ENCODE peak calls at places on chromosomes 1 and 21, in seven cellular contexts. O is RWPE1, P is B cell, Z is BJ, E is D721Med, U is upper lobe of right lung, W is Calu3. C is an unnamed sample.

GRCh38 chr1:159778266-159778665 is 2.5 kb upstream of the DUSP23 start:
- DNase-seq in E (no peak), P (no peak), O (no peak), W (no peak), Z (no peak), U (no peak), C (no peak)

GRCh38 chr1:186871784-186872183 is 43.0 kb downstream of the PLA2G4A start:
- DNase-seq in O (no peak), Z (no peak), P (no peak), W (no peak), U (no peak), E (no peak), C (no peak)

GRCh38 chr1:29398431-29398830 is 162.1 kb downstream of the PTPRU start:
- DNase-seq in U (no peak), E (no peak), Z (no peak), O (peak; percentile 52), P (no peak), W (peak; percentile 39), C (no peak)

GRCh38 chr1:93816970-93817738 is 61.9 kb downstream of the DNTTIP2 start:
- DNase-seq in O (no peak), E (no peak), W (no peak), Z (no peak), U (no peak), P (no peak), C (no peak)

GRCh38 chr1:2585318-2586092 is 1.1 kb upstream of the PRXL2B start:
- DNase-seq in O (peak; percentile 23), Z (no peak), U (peak; percentile 88), W (peak; percentile 56), P (peak; percentile 86), E (no peak), C (peak; percentile 78)

GRCh38 chr1:6099787-6100765 is 54.4 kb downstream of the KCNAB2 start:
- DNase-seq in U (peak; percentile 63), E (no peak), Z (no peak), P (no peak), O (peak; percentile 47), W (peak; percentile 33), C (no peak)

GRCh38 chr1:151805066-151805820 is at the start of gene LINGO4:
- DNase-seq in E (no peak), Z (no peak), P (no peak), U (no peak), W (no peak), O (no peak), C (no peak)

GRCh38 chr1:180178511-180179161 is 24.0 kb downstream of the QSOX1 start:
- DNase-seq in U (peak; percentile 78), Z (no peak), E (peak; percentile 94), P (peak; percentile 67), O (peak; percentile 59), W (peak; percentile 86), C (peak; percentile 69)

GRCh38 chr1:92786298-92786901 is 1.5 kb upstream of the EVI5 start:
- DNase-seq in W (no peak), Z (no peak), O (no peak), P (no peak), U (no peak), E (no peak), C (no peak)

GRCh38 chr21:44258056-44258725 is 3.5 kb downstream of the DNMT3L start:
- DNase-seq in Z (no peak), W (no peak), P (no peak), O (no peak), E (no peak), U (no peak), C (no peak)

GRCh38 chr1:229156819-229157218 is 114.1 kb upstream of the RAB4A start:
- DNase-seq in U (no peak), Z (no peak), P (no peak), W (peak; percentile 38), E (no peak), O (peak; percentile 38), C (peak; percentile 60)

GRCh38 chr21:42291751-42292562 is 23.3 kb downstream of the TFF3 start:
- DNase-seq in W (no peak), E (no peak), U (no peak), O (no peak), P (no peak), Z (no peak), C (no peak)

GRCh38 chr1:227065311-227065710 is 125.2 kb downstream of the COQ8A start:
- DNase-seq in U (no peak), O (no peak), E (no peak), Z (no peak), W (no peak), P (no peak), C (no peak)

GRCh38 chr1:19311503-19311930 is 427 bp downstream of the AKR7A2 start:
- DNase-seq in O (no peak), E (no peak), W (peak; percentile 21), P (peak; percentile 23), Z (no peak), U (no peak), C (peak; percentile 25)

GRCh38 chr1:187744665-187745064 is 915.9 kb downstream of the PLA2G4A start:
- DNase-seq in E (no peak), U (no peak), Z (no peak), O (no peak), W (no peak), P (no peak), C (no peak)

GRCh38 chr1:212774584-212774983 is 17.0 kb downstream of the NSL1 start:
- DNase-seq in U (no peak), E (no peak), P (no peak), Z (no peak), O (no peak), W (no peak), C (no peak)

GRCh38 chr1:156152628-156153027 is 757 bp upstream of the SEMA4A start:
- DNase-seq in O (no peak), E (no peak), W (no peak), Z (no peak), P (no peak), U (no peak), C (no peak)

GRCh38 chr1:150836129-150836773 is 28.2 kb upstream of the CTSK start:
- DNase-seq in U (no peak), P (no peak), W (no peak), E (no peak), O (no peak), Z (no peak), C (peak; percentile 9)

GRCh38 chr1:59020151-59020997 is 236.5 kb upstream of the JUN start:
- DNase-seq in W (peak; percentile 40), P (peak; percentile 82), E (no peak), U (no peak), O (peak; percentile 73), Z (peak; percentile 36), C (peak; percentile 60)

GRCh38 chr1:62784509-62785365 is 805 bp downstream of the ATG4C start:
- DNase-seq in Z (no peak), W (no peak), O (peak; percentile 57), U (no peak), E (no peak), P (no peak), C (no peak)

GRCh38 chr1:50047916-50048694 is 24.4 kb upstream of the AGBL4 start:
- DNase-seq in Z (no peak), P (no peak), O (no peak), E (no peak), U (peak; percentile 60), W (no peak), C (peak; percentile 12)

GRCh38 chr1:6427445-6428390 is 3.1 kb downstream of the ESPN start:
- DNase-seq in U (no peak), P (no peak), W (peak; percentile 52), O (no peak), E (no peak), Z (no peak), C (peak; percentile 41)

GRCh38 chr1:150171801-150172200 is 22.1 kb downstream of the PLEKHO1 start:
- DNase-seq in W (no peak), P (no peak), U (no peak), E (no peak), Z (no peak), O (no peak), C (no peak)

GRCh38 chr21:38756746-38757145 is 49.0 kb upstream of the ETS2 start:
- DNase-seq in E (no peak), W (no peak), O (peak; percentile 28), Z (peak; percentile 73), U (no peak), P (no peak), C (no peak)

GRCh38 chr1:225445644-225446297 is 17.9 kb upstream of the LBR start:
- DNase-seq in W (no peak), P (no peak), U (peak; percentile 34), O (peak; percentile 42), Z (no peak), E (no peak), C (no peak)

GRCh38 chr1:241990040-241990439 is 8.9 kb downstream of the MAP1LC3C start:
- DNase-seq in W (peak; percentile 79), Z (peak; percentile 91), U (peak; percentile 71), P (no peak), O (peak; percentile 89), E (no peak), C (peak; percentile 48)

GRCh38 chr1:241985787-241986186 is 13.1 kb downstream of the MAP1LC3C start:
- DNase-seq in Z (no peak), E (peak; percentile 58), U (no peak), O (peak; percentile 47), P (no peak), W (peak; percentile 60), C (peak; percentile 55)
- TF ChIP-seq CTCF in Z (peak; percentile 68), E (peak; percentile 55), U (peak; percentile 48), O (no peak), P (peak; percentile 19), W (peak; percentile 58), C (peak; percentile 49)

GRCh38 chr1:91244737-91245136 is 159.9 kb downstream of the HFM1 start:
- DNase-seq in Z (no peak), E (no peak), O (no peak), P (no peak), W (no peak), U (no peak), C (no peak)
- TF ChIP-seq CTCF in Z (no peak), E (no peak), O (no peak), P (peak; percentile 8), W (no peak), U (no peak), C (no peak)

GRCh38 chr21:14119038-14119437 is 91.7 kb downstream of the LIPI start:
- DNase-seq in Z (no peak), U (no peak), O (no peak), E (no peak), W (no peak), P (no peak), C (no peak)
- TF ChIP-seq CTCF in Z (no peak), U (no peak), O (no peak), E (no peak), W (no peak), P (no peak), C (no peak)

DNA sequence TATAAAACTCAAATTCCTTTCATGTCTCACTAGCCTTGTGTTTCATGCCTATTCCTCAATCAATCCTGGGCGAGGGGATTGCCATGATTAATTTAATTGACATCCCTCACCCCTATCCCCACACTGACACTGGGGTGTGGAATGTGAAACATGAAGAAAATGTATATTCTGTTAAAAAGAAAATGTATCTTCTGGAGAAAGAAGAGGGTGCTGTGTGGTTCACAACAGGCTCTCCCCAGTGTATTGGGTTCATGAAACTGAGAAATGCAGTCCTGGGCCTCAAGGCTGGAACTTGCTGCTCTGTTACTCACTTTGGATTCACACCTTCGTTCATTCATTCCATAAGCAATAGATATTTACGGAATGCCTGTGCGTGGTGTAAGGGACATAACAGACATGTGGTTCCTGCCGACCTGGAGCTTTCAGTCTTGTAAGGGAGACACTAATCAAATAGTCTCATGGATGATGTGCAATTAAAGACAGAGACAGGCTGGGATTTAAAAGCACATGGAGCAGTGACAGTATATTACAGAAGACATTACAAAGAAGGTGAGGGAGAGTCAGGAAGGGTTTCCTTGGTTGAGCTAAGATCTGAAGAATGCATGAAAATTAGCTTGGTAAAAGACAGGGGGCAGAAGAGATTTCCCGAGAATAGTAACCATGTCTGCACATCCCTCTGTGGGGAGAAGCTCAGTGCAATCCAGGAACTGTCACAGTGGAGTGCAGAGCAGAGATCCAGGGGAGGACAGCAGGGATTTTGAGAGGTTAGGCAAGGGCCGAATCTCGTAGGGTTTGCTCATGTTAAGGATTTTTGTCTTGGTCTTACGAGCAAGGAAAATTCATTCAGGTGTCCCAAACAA is 32.2 kb downstream of the SERTAD4 start:
- DNase-seq in E (no peak), O (no peak), U (no peak), Z (no peak), W (no peak), P (no peak), C (no peak)
- TF ChIP-seq CTCF in E (peak; percentile 25), O (no peak), U (peak; percentile 17), Z (peak; percentile 23), W (no peak), P (no peak), C (no peak)

C was measured in body of pancreas.